ENCODE peak calls at places on chromosomes 2 and 18, in eight cellular contexts. K is breast epithelium, H is BJ, S is psoas muscle, I is IMR-90, X is GM23248, C is SJSA1, Y is AG04450. D is an unnamed sample.

GRCh38 chr2:85591563-85591962 is 4.0 kb upstream of the RNF181 start:
- DNase-seq in K (no peak), H (no peak), S (peak), I (no peak), X (no peak), C (no peak), Y (no peak), D (no peak)

GRCh38 chr2:227326783-227327182 is 1.7 kb downstream of the MFF start:
- DNase-seq in K (no peak), H (no peak), S (no peak), I (no peak), X (peak), C (no peak), Y (no peak), D (no peak)

GRCh38 chr2:148944536-148944935 is 69.5 kb downstream of the KIF5C start:
- DNase-seq in K (no peak), H (no peak), S (no peak), I (no peak), X (no peak), C (no peak), Y (no peak), D (no peak)

GRCh38 chr2:20635698-20636584 is 15.0 kb downstream of the HS1BP3 start:
- DNase-seq in K (peak), H (no peak), S (peak), I (peak), X (peak), C (peak), Y (peak), D (no peak)

GRCh38 chr2:50995610-50996009 is 36.3 kb downstream of the NRXN1 start:
- DNase-seq in K (no peak), H (no peak), S (peak), I (peak), X (no peak), C (no peak), Y (peak), D (peak)

GRCh38 chr18:77078671-77079070 is 53.9 kb downstream of the MBP start:
- DNase-seq in K (no peak), H (no peak), S (no peak), I (no peak), X (no peak), C (no peak), Y (no peak), D (no peak)

GRCh38 chr2:232133078-232133477 is 171.6 kb downstream of the DIS3L2 start:
- DNase-seq in K (no peak), H (no peak), S (no peak), I (no peak), X (peak), C (no peak), Y (no peak), D (no peak)

GRCh38 chr2:66331176-66331575 is 103.7 kb upstream of the MEIS1 start:
- DNase-seq in K (no peak), H (no peak), S (no peak), I (no peak), X (no peak), C (no peak), Y (no peak), D (no peak)

GRCh38 chr18:26621161-26622026 is 73.0 kb upstream of the KCTD1 start:
- DNase-seq in K (no peak), H (no peak), S (no peak), I (no peak), X (peak), C (no peak), Y (no peak), D (no peak)

GRCh38 chr2:15212249-15212648 is 348.9 kb downstream of the NBAS start:
- DNase-seq in K (no peak), H (no peak), S (no peak), I (no peak), X (no peak), C (no peak), Y (no peak), D (no peak)

GRCh38 chr2:218387369-218388194 is 5.5 kb downstream of the SLC11A1 start:
- DNase-seq in K (no peak), H (no peak), S (peak), I (peak), X (peak), C (peak), Y (peak), D (no peak)

GRCh38 chr2:174729797-174730529 is 34.3 kb downstream of the CHRNA1 start:
- DNase-seq in K (no peak), H (no peak), S (no peak), I (peak), X (peak), C (no peak), Y (no peak), D (no peak)
- H3K4me3 ChIP-seq in K (peak), H (peak), S (peak), I (peak), X (peak), C (no peak), Y (peak), D (peak)

GRCh38 chr18:57428221-57429150 is 6.7 kb upstream of the ONECUT2 start:
- DNase-seq in K (no peak), H (no peak), S (no peak), I (no peak), X (peak), C (no peak), Y (no peak), D (no peak)
- H3K4me3 ChIP-seq in K (peak), H (no peak), S (peak), I (no peak), X (no peak), C (no peak), Y (no peak), D (no peak)

GRCh38 chr2:235026649-235027557 is 75.1 kb downstream of the SH3BP4 start:
- DNase-seq in K (peak), H (no peak), S (peak), I (peak), X (peak), C (peak), Y (no peak), D (no peak)
- H3K4me3 ChIP-seq in K (no peak), H (no peak), S (no peak), I (no peak), X (peak), C (no peak), Y (no peak), D (no peak)

DNA sequence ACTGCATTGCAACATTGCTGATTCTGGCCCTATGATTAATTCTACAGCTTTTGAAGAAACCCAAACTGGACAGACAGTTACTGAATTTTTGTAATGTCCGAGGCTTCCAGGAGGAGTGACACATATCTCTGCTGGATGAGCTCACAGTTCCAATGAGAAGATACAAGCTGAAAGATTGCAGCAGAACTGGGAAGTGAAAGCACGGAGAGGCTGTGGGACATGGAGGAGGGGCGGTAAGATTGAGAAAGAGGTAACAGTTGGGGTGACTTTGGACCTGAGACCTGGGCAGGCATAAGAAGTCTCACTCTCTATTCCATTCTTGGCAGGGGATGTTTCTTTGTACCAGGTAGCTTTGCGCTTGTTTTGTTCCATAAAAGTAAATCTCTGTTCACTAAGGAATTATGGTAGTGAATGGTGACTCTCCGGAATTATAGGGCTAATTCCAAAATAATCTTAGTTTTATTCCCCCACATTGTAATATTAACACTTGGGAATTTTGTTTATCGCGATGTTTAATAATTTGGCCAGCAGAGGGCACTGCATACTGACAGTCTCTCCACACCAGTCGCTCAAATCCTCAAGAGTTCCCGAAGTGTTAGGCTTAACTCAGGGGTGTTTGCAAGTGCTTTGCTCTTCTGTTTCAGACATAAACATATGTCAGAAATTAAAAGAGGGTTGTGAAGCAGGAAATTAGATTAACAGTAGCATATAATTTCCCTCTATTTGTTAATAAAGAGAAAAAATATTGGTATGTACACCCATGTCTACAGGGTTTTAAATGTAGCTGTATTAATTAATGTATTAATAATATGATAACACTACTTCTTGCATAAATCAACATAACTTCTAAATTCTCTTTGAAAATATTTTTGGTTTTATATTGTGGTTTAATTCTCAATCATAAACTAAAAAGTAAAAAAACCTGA is 201.4 kb downstream of the SOCS6 start:
- DNase-seq in K (no peak), H (no peak), S (no peak), I (peak), X (peak), C (peak), Y (no peak), D (peak)
- H3K4me3 ChIP-seq in K (no peak), H (peak), S (no peak), I (peak), X (peak), C (no peak), Y (peak), D (peak)

GRCh38 chr2:101114268-101114783 is 36.9 kb downstream of the TBC1D8 start:
- DNase-seq in K (no peak), H (no peak), S (no peak), I (no peak), X (no peak), C (no peak), Y (no peak), D (no peak)

GRCh38 chr2:101111917-101112771 is 39.0 kb downstream of the TBC1D8 start:
- DNase-seq in K (no peak), H (peak), S (peak), I (peak), X (peak), C (peak), Y (peak), D (peak)

GRCh38 chr2:101114815-101115214 is 36.4 kb downstream of the TBC1D8 start:
- DNase-seq in K (no peak), H (no peak), S (peak), I (no peak), X (no peak), C (no peak), Y (no peak), D (no peak)

GRCh38 chr2:101112772-101113157 is 38.4 kb downstream of the TBC1D8 start:
- DNase-seq in K (no peak), H (no peak), S (no peak), I (no peak), X (no peak), C (no peak), Y (no peak), D (no peak)

GRCh38 chr2:101113441-101114267 is 37.5 kb downstream of the TBC1D8 start:
- DNase-seq in K (no peak), H (peak), S (no peak), I (peak), X (peak), C (peak), Y (no peak), D (peak)
- H3K4me3 ChIP-seq in K (peak), H (no peak), S (no peak), I (no peak), X (peak), C (no peak), Y (no peak), D (no peak)

GRCh38 chr18:40035951-40036350 is 1919.1 kb upstream of the PIK3C3 start:
- DNase-seq in K (no peak), H (no peak), S (no peak), I (no peak), X (no peak), C (no peak), Y (no peak), D (no peak)
- H3K4me3 ChIP-seq in K (no peak), H (no peak), S (no peak), I (no peak), X (no peak), C (no peak), Y (no peak), D (no peak)

GRCh38 chr2:237694423-237695194 is 67.2 kb downstream of the LRRFIP1 start:
- DNase-seq in K (no peak), H (no peak), S (peak), I (no peak), X (no peak), C (no peak), Y (no peak), D (no peak)
- H3K4me3 ChIP-seq in K (peak), H (no peak), S (peak), I (no peak), X (peak), C (no peak), Y (peak), D (no peak)

DNA sequence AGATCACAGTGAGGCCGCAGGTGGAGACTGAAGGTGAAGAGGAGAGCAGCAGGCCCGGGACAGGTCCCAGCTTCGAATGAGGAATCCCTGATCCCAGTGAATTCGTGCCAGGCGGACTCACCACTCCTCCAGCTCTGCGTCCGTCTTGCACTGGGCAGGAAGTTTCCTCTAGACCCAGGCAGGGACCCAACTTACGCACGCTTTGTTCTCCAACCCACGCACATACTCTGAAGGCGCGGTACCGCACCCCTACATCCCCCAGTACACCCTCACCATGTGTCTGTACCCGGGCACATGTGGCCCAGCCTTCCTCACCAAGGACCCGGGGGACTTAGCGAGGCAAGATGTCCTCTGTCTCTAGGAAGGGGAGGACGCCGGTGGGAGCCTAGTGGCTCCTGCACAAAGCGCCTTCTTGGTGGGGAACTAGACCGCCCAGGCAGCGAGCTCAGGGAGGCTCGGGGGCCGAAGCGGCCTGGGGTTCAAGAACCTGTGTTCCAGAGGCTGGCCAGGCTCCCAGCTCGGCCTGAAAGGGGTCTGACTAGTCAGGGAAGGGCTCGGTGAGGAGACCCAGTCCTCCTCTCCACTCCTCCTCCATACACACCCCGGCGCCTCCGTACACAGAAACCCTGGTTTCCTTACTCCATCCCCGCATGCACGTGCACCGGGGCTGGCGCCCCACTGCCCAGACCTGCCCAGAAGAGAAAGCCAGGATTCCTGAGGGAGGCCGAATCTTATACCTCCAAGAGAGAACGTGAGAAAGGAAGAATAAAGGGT is 38.3 kb upstream of the ATP6V1B1 start:
- DNase-seq in K (no peak), H (no peak), S (peak), I (no peak), X (peak), C (no peak), Y (no peak), D (no peak)
- H3K4me3 ChIP-seq in K (no peak), H (no peak), S (peak), I (no peak), X (no peak), C (no peak), Y (no peak), D (no peak)

DNA sequence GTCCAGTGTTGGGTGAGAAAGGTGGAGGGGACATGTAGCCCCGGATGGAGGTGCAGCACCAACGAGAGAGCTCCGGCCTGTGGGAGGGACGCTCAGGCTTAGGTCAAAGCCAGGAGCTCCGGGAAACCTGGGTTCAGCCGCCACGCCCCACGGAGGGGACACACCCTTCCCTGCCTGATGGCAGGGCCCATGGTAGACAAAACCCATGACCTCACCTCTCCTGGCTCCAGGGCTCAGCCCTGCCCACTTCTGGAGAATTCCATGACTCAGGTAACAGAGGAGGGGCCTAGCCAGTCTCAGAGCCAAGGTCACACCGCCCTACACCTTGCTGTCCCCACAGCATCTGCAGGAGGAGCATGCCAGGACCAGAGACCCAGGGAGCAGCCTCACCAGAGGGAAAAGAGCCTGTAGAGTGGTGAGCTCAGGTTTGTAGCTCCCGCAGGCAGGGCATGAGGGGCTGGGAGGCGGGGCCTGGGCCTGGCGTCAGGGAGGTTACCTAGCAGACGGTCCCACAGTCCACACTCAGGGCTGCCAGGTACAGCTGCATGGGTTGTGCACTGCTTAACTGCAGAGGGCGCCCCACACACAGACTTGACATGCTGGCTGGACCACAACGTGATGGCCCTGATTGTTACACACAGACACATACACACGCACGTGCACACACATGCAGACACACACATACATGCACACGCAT is 70.8 kb upstream of the SMAD7 start:
- DNase-seq in K (peak), H (no peak), S (peak), I (peak), X (peak), C (peak), Y (no peak), D (no peak)
- H3K4me3 ChIP-seq in K (peak), H (no peak), S (no peak), I (no peak), X (no peak), C (no peak), Y (no peak), D (no peak)